ENCODE peak calls at places on chromosomes 3 and 15, in five cellular contexts. One of them, this sample, is unnamed. For H3K27me3, the result is how much of the 10 kb centered on the place peaks cover.

GRCh38 chr3:8094415-8094814 is 407.2 kb upstream of the LMCD1 start:
- DNase-seq in astrocyte: no peak
- DNase-seq in suprapubic skin: no peak
- DNase-seq in breast epithelium: no peak
- DNase-seq in fibroblast of lung: no peak
- DNase-seq in this sample: no peak

GRCh38 chr3:51998774-51999173 is 3.1 kb upstream of the RPL29 start:
- DNase-seq in astrocyte: no peak
- DNase-seq in breast epithelium: no peak
- DNase-seq in suprapubic skin: no peak
- DNase-seq in fibroblast of lung: no peak
- DNase-seq in this sample: no peak

GRCh38 chr15:86919581-86919980 is 839.9 kb downstream of the AGBL1 start:
- DNase-seq in suprapubic skin: no peak
- DNase-seq in breast epithelium: no peak
- DNase-seq in fibroblast of lung: peak
- DNase-seq in astrocyte: no peak
- DNase-seq in this sample: no peak

GRCh38 chr15:74132681-74133070 is 2.3 kb downstream of the ISLR2 start:
- DNase-seq in astrocyte: no peak
- DNase-seq in suprapubic skin: no peak
- DNase-seq in breast epithelium: no peak
- DNase-seq in fibroblast of lung: peak
- DNase-seq in this sample: no peak

GRCh38 chr15:97986781-97987180 is 26.3 kb downstream of the ARRDC4 start:
- DNase-seq in fibroblast of lung: no peak
- DNase-seq in astrocyte: no peak
- DNase-seq in suprapubic skin: no peak
- DNase-seq in breast epithelium: no peak
- DNase-seq in this sample: no peak

GRCh38 chr15:75171408-75171807 is 30.3 kb upstream of the C15orf39 start:
- DNase-seq in breast epithelium: no peak
- DNase-seq in astrocyte: peak
- DNase-seq in fibroblast of lung: peak
- DNase-seq in suprapubic skin: no peak
- DNase-seq in this sample: peak

GRCh38 chr3:123390865-123391613 is 57.9 kb downstream of the ADCY5 start:
- DNase-seq in breast epithelium: no peak
- DNase-seq in fibroblast of lung: no peak
- DNase-seq in suprapubic skin: no peak
- DNase-seq in astrocyte: peak
- DNase-seq in this sample: no peak

GRCh38 chr15:33700695-33701303 is 267.5 kb upstream of the CHRM5 start:
- DNase-seq in breast epithelium: peak
- DNase-seq in suprapubic skin: no peak
- DNase-seq in fibroblast of lung: peak
- DNase-seq in astrocyte: peak
- DNase-seq in this sample: peak

GRCh38 chr15:67843571-67844387 is 3.9 kb upstream of the RNU6-1 start:
- DNase-seq in astrocyte: peak
- DNase-seq in fibroblast of lung: no peak
- DNase-seq in suprapubic skin: no peak
- DNase-seq in breast epithelium: no peak
- DNase-seq in this sample: no peak

GRCh38 chr15:86082619-86083377 is 3.1 kb downstream of the AGBL1 start:
- DNase-seq in breast epithelium: no peak
- DNase-seq in suprapubic skin: no peak
- DNase-seq in fibroblast of lung: no peak
- DNase-seq in astrocyte: peak
- DNase-seq in this sample: no peak

GRCh38 chr3:184683234-184683633 is 28.6 kb downstream of the MAGEF1 start:
- DNase-seq in suprapubic skin: no peak
- DNase-seq in fibroblast of lung: no peak
- DNase-seq in astrocyte: no peak
- DNase-seq in breast epithelium: no peak
- DNase-seq in this sample: no peak

GRCh38 chr3:98770261-98771039 is 7.3 kb downstream of the ST3GAL6 start:
- DNase-seq in breast epithelium: peak
- DNase-seq in fibroblast of lung: no peak
- DNase-seq in suprapubic skin: no peak
- DNase-seq in astrocyte: no peak
- DNase-seq in this sample: no peak

GRCh38 chr15:58038426-58039106 is 26.9 kb downstream of the ALDH1A2 start:
- DNase-seq in fibroblast of lung: peak
- DNase-seq in breast epithelium: no peak
- DNase-seq in astrocyte: peak
- DNase-seq in suprapubic skin: no peak
- DNase-seq in this sample: peak

GRCh38 chr3:23810342-23811116 is 4.8 kb downstream of the UBE2E1 start:
- DNase-seq in fibroblast of lung: peak
- DNase-seq in breast epithelium: no peak
- DNase-seq in suprapubic skin: peak
- DNase-seq in astrocyte: peak
- DNase-seq in this sample: no peak

GRCh38 chr15:90790057-90790456 is 72.9 kb downstream of the BLM start:
- DNase-seq in fibroblast of lung: no peak
- DNase-seq in breast epithelium: no peak
- DNase-seq in suprapubic skin: no peak
- DNase-seq in astrocyte: no peak
- DNase-seq in this sample: no peak

GRCh38 chr3:180409170-180409569 is 192.8 kb upstream of the TTC14 start:
- DNase-seq in breast epithelium: no peak
- DNase-seq in fibroblast of lung: no peak
- DNase-seq in suprapubic skin: no peak
- DNase-seq in astrocyte: no peak
- DNase-seq in this sample: no peak

GRCh38 chr3:31406901-31407300 is 125.8 kb upstream of the STT3B start:
- DNase-seq in suprapubic skin: no peak
- DNase-seq in fibroblast of lung: no peak
- DNase-seq in astrocyte: no peak
- DNase-seq in breast epithelium: no peak
- DNase-seq in this sample: no peak
- TF ChIP-seq CTCF in suprapubic skin: no peak
- TF ChIP-seq CTCF in fibroblast of lung: no peak
- TF ChIP-seq CTCF in astrocyte: no peak
- TF ChIP-seq CTCF in breast epithelium: no peak
- TF ChIP-seq CTCF in this sample: no peak

GRCh38 chr3:42691861-42692666 is 6.7 kb downstream of the KLHL40 start:
- DNase-seq in breast epithelium: no peak
- DNase-seq in suprapubic skin: no peak
- DNase-seq in astrocyte: no peak
- DNase-seq in fibroblast of lung: no peak
- DNase-seq in this sample: no peak
- H3K27me3 ChIP-seq in breast epithelium: under half
- H3K27me3 ChIP-seq in suprapubic skin: under half
- H3K27me3 ChIP-seq in astrocyte: under half
- H3K27me3 ChIP-seq in fibroblast of lung: under half
- H3K27me3 ChIP-seq in this sample: under half

DNA sequence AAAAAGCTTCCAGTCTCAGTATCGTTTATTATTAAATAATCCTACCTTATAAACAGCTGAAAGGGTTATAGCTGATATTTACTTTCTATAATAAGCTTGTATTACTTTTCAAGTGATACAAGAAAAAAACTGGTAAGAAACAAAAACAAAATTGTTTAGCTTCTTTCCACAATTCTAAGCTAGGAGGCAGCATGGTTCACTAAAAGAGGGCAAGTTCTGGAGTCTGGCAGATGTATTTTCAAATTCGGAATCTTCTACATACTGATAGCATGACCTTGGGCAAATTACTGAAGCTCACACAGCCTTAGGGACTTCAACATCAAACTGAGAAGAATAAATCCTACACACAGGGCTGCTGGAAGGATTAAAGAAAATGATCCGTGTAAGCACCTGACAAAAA is 15.4 kb downstream of the C15orf62 start:
- DNase-seq in astrocyte: no peak
- DNase-seq in fibroblast of lung: no peak
- DNase-seq in suprapubic skin: no peak
- DNase-seq in breast epithelium: no peak
- DNase-seq in this sample: no peak
- TF ChIP-seq CTCF in astrocyte: no peak
- TF ChIP-seq CTCF in fibroblast of lung: no peak
- TF ChIP-seq CTCF in suprapubic skin: no peak
- TF ChIP-seq CTCF in breast epithelium: no peak
- TF ChIP-seq CTCF in this sample: no peak

GRCh38 chr3:129000742-129001100 is 383 bp upstream of the EFCC1 start:
- DNase-seq in astrocyte: no peak
- DNase-seq in breast epithelium: no peak
- DNase-seq in fibroblast of lung: no peak
- DNase-seq in suprapubic skin: no peak
- DNase-seq in this sample: no peak
- H3K27me3 ChIP-seq in astrocyte: half or more
- H3K27me3 ChIP-seq in breast epithelium: under half
- H3K27me3 ChIP-seq in fibroblast of lung: half or more
- H3K27me3 ChIP-seq in suprapubic skin: under half
- H3K27me3 ChIP-seq in this sample: half or more

GRCh38 chr3:193832833-193833413 is 239.9 kb downstream of the OPA1 start:
- DNase-seq in fibroblast of lung: no peak
- DNase-seq in suprapubic skin: no peak
- DNase-seq in astrocyte: no peak
- DNase-seq in breast epithelium: no peak
- DNase-seq in this sample: no peak
- TF ChIP-seq CTCF in fibroblast of lung: no peak
- TF ChIP-seq CTCF in suprapubic skin: no peak
- TF ChIP-seq CTCF in astrocyte: no peak
- TF ChIP-seq CTCF in breast epithelium: no peak
- TF ChIP-seq CTCF in this sample: no peak

This sample was measured in brain microvascular endothelial cell.